ENCODE peak calls at places on chromosomes 12 and 14, in eight cellular contexts. Q is CD8-positive, alpha-beta T cell; V is lung; O is GM23248; E is effector memory CD4-positive, alpha-beta T cell; A is BJ; S is WERI-Rb-1; I is right lobe of liver. J is an unnamed sample. For H3K27me3, the result is how much of the 10 kb centered on the place peaks cover.

GRCh38 chr14:23125933-23126524 is 7.0 kb upstream of the CEBPE start:
- DNase-seq in O (no peak), V (no peak), A (no peak), Q (no peak), S (no peak), I (no peak), E (no peak), J (no peak)

GRCh38 chr14:95303552-95303951 is 16.2 kb downstream of the CLMN start:
- DNase-seq in I (no peak), V (no peak), E (no peak), S (no peak), Q (no peak), A (no peak), O (no peak), J (no peak)

GRCh38 chr12:991350-992278 is 591 bp downstream of the ERC1 start:
- DNase-seq in V (no peak), S (peak), E (no peak), I (no peak), A (no peak), O (peak), Q (no peak), J (no peak)

GRCh38 chr12:132165584-132165983 is 21.3 kb downstream of the NOC4L start:
- DNase-seq in Q (no peak), O (no peak), S (no peak), I (no peak), E (no peak), V (no peak), A (no peak), J (no peak)

GRCh38 chr12:3119745-3120660 is 42.8 kb downstream of the TSPAN9 start:
- DNase-seq in E (no peak), O (peak), I (peak), V (no peak), Q (no peak), A (peak), S (no peak), J (no peak)

GRCh38 chr12:92753976-92754885 is 51.4 kb downstream of the PLEKHG7 start:
- DNase-seq in Q (no peak), V (no peak), A (no peak), S (no peak), I (no peak), O (no peak), E (no peak), J (no peak)

GRCh38 chr12:69254046-69254445 is 14.7 kb downstream of the CPSF6 start:
- DNase-seq in E (no peak), A (no peak), Q (no peak), V (no peak), O (peak), S (no peak), I (no peak), J (no peak)

GRCh38 chr14:91324606-91324950 is 80.1 kb upstream of the GPR68 start:
- DNase-seq in I (no peak), E (no peak), S (no peak), Q (no peak), O (no peak), V (no peak), A (no peak), J (no peak)

GRCh38 chr12:14928946-14929345 is 9.4 kb downstream of the ERP27 start:
- DNase-seq in E (no peak), V (peak), Q (no peak), A (no peak), S (no peak), I (no peak), O (no peak), J (no peak)

GRCh38 chr14:51401272-51401671 is 161.2 kb downstream of the TMX1 start:
- DNase-seq in V (no peak), S (no peak), E (no peak), Q (no peak), I (no peak), A (no peak), O (peak), J (no peak)

GRCh38 chr12:109715310-109716091 is 1.9 kb downstream of the FAM222A start:
- DNase-seq in A (no peak), S (peak), O (peak), Q (no peak), E (peak), V (no peak), I (no peak), J (no peak)

GRCh38 chr14:61911534-61911933 is 149.3 kb downstream of the SNAPC1 start:
- DNase-seq in A (no peak), Q (no peak), I (no peak), O (no peak), S (no peak), E (no peak), V (no peak), J (no peak)

GRCh38 chr14:24130717-24131548 is 474 bp downstream of the FITM1 start:
- DNase-seq in S (no peak), V (no peak), E (no peak), Q (no peak), I (peak), O (no peak), A (no peak), J (no peak)

GRCh38 chr14:75993567-75994041 is 8.0 kb downstream of the IFT43 start:
- DNase-seq in A (no peak), V (no peak), Q (no peak), S (no peak), I (no peak), O (no peak), E (no peak), J (no peak)

GRCh38 chr12:124297389-124297788 is 2.5 kb downstream of the RFLNA start:
- DNase-seq in O (no peak), V (no peak), A (no peak), E (no peak), I (no peak), S (no peak), Q (no peak), J (no peak)

GRCh38 chr14:22650960-22651521 is 6.9 kb upstream of the OR6J1 start:
- DNase-seq in O (peak), S (no peak), E (no peak), I (no peak), Q (no peak), V (no peak), A (no peak), J (no peak)

GRCh38 chr14:54633076-54633475 is 66.1 kb downstream of the SAMD4A start:
- DNase-seq in V (no peak), E (no peak), S (no peak), I (no peak), O (no peak), Q (no peak), A (no peak), J (no peak)

GRCh38 chr12:123891011-123891410 is 81.6 kb downstream of the CCDC92 start:
- DNase-seq in E (no peak), O (no peak), Q (no peak), A (no peak), S (no peak), V (no peak), I (no peak), J (no peak)

GRCh38 chr14:48937796-48938195 is 648.4 kb downstream of the RPS29 start:
- DNase-seq in Q (no peak), E (no peak), O (peak), I (no peak), A (no peak), V (no peak), S (no peak), J (no peak)

GRCh38 chr14:58549358-58549757 is 88.4 kb upstream of the DACT1 start:
- DNase-seq in E (no peak), A (no peak), S (no peak), O (no peak), I (no peak), Q (no peak), V (no peak), J (no peak)

GRCh38 chr12:64192644-64193043 is 29.5 kb downstream of the KICS2 start:
- DNase-seq in S (no peak), E (no peak), I (no peak), O (no peak), Q (no peak), A (no peak), V (no peak), J (no peak)

GRCh38 chr14:100675664-100676063 is 51.0 kb upstream of the DLK1 start:
- DNase-seq in O (peak), Q (no peak), V (no peak), I (no peak), S (no peak), A (no peak), E (no peak), J (no peak)

GRCh38 chr12:6819069-6820030 is 2.3 kb upstream of the GPR162 start:
- DNase-seq in A (no peak), E (no peak), O (no peak), Q (no peak), V (no peak), S (peak), I (no peak), J (no peak)

GRCh38 chr14:94992046-94992445 is 165.3 kb downstream of the DICER1 start:
- DNase-seq in E (no peak), A (no peak), Q (no peak), S (no peak), V (no peak), O (peak), I (no peak), J (no peak)

GRCh38 chr12:63098851-63099250 is 52.1 kb downstream of the AVPR1A start:
- DNase-seq in V (no peak), A (no peak), E (no peak), I (no peak), S (peak), Q (no peak), O (no peak), J (no peak)

DNA sequence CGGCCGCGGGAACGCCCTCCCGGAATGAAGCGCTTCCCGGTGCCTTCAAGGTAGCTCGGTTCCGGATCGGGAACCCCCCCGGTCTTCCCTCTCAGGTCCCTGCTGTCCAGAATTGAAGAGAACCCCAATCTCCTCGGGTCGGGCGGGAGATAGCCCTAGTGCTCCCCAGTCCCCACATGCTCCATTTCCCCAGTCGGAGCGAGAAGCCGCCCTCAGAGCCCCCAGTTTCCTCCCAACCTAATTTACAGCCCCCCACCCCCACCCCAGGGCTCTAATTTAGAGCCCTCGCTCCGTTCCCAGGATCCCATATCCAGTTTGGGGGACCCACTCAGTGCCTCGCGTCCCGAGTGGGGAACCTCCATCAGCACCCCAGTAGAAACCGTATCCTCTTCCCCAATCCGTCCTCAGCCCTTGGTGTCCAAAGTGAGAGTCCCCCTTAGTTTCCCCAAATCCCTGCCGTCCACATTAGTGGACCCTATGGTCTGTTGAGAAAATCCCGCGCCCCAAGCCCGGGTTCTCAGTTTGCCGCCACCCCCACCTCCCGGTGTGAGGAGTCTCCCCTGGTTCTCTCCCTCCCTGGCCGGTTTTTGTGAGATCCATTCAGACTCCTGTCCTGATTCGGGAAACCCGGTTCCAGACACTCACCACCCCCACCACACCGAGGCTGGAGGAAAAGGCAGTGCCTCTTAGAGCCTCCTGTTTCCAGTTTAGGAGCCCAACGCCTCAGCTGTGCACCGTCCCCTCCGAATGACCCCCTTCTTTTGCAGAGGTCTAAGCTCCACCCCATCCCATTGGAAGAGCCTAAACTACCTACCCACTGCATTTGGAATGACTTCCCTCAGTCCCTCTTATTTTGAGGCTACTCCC is 745 bp upstream of the MSI1 start:
- DNase-seq in I (no peak), E (no peak), Q (no peak), A (no peak), V (no peak), S (no peak), O (no peak), J (no peak)
- H3K27me3 ChIP-seq in I (under half), E (under half), Q (under half), A (under half), V (under half), S (under half), O (half or more), J (half or more)

GRCh38 chr12:130747867-130748740 is 32.0 kb upstream of the RIMBP2 start:
- DNase-seq in I (peak), Q (peak), V (peak), E (peak), A (no peak), O (peak), S (peak), J (no peak)
- H3K27me3 ChIP-seq in I (under half), Q (under half), V (under half), E (under half), A (under half), O (under half), S (under half), J (under half)

DNA sequence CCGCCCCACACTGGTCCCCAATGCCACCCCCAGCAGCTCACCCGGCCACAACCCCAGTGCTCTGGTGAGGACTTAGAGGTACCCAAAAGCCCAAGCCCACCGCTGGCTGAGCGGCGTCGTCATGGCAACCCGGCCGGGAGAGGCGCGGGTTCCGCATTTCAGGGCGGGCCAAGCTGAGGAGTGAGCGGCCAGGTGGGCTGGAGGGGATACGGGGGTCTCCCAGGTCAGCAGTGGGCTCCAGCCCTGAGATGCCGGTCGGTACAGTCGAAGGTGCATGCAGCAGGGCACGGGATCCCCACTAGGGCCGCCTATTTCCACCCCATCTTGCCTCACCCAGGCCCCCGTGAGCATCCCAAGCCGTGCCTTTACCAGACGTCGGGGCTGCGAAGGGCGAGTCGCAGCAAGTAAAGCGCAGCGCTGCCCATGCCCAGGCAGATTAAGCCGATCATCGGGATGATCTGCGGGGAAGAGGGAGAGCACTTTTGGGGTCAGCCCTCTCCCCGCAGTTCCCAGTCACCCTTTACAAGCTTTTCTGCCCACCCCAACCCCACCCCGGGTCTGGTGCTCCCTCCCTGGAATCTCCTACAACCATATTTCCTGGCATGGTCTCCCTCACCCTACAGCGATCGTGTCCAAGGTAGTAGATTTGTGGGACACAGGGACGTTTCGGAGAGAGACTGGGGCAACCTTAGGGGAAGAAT is 6.9 kb downstream of the SHMT2 start:
- DNase-seq in A (no peak), V (no peak), S (no peak), O (peak), Q (no peak), E (no peak), I (no peak), J (no peak)
- H3K27me3 ChIP-seq in A (under half), V (under half), S (under half), O (under half), Q (under half), E (under half), I (under half), J (under half)

GRCh38 chr14:59630281-59630963 is 53.8 kb upstream of the CCDC175 start:
- DNase-seq in O (peak), E (no peak), Q (no peak), S (peak), V (no peak), A (no peak), I (peak), J (no peak)
- H3K27me3 ChIP-seq in O (under half), E (under half), Q (under half), S (under half), V (under half), A (under half), I (under half), J (under half)